ENCODE peak calls at places on chromosome 18, in nine cellular contexts. One of them, this sample, is unnamed.

GRCh38 chr18:22847392-22847791 is 85.7 kb upstream of the RBBP8 start:
- DNase-seq in HCT116: no peak
- DNase-seq in GM12878: no peak
- DNase-seq in IMR-90: peak; percentile 51
- DNase-seq in H1: no peak
- DNase-seq in DND-41: no peak
- DNase-seq in K562: no peak
- DNase-seq in endothelial cell of umbilical vein: no peak
- DNase-seq in GM23338: peak; percentile 3
- DNase-seq in this sample: no peak

GRCh38 chr18:44556296-44556695 is 124.4 kb upstream of the SETBP1 start:
- DNase-seq in HCT116: no peak
- DNase-seq in GM12878: no peak
- DNase-seq in IMR-90: no peak
- DNase-seq in H1: no peak
- DNase-seq in DND-41: no peak
- DNase-seq in K562: no peak
- DNase-seq in endothelial cell of umbilical vein: no peak
- DNase-seq in GM23338: no peak
- DNase-seq in this sample: no peak

GRCh38 chr18:73782405-73782804 is 365.2 kb downstream of the FBXO15 start:
- DNase-seq in HCT116: no peak
- DNase-seq in GM12878: no peak
- DNase-seq in IMR-90: no peak
- DNase-seq in H1: no peak
- DNase-seq in DND-41: no peak
- DNase-seq in K562: no peak
- DNase-seq in endothelial cell of umbilical vein: no peak
- DNase-seq in GM23338: no peak
- DNase-seq in this sample: no peak

GRCh38 chr18:30121397-30121796 is 921.1 kb downstream of the DSC3 start:
- DNase-seq in HCT116: no peak
- DNase-seq in GM12878: no peak
- DNase-seq in IMR-90: no peak
- DNase-seq in H1: no peak
- DNase-seq in DND-41: no peak
- DNase-seq in K562: no peak
- DNase-seq in endothelial cell of umbilical vein: no peak
- DNase-seq in GM23338: no peak
- DNase-seq in this sample: no peak

GRCh38 chr18:37264956-37265355 is 300.6 kb downstream of the CELF4 start:
- DNase-seq in HCT116: no peak
- DNase-seq in GM12878: no peak
- DNase-seq in IMR-90: no peak
- DNase-seq in H1: no peak
- DNase-seq in DND-41: no peak
- DNase-seq in K562: no peak
- DNase-seq in endothelial cell of umbilical vein: no peak
- DNase-seq in GM23338: no peak
- DNase-seq in this sample: no peak

GRCh38 chr18:22098563-22098989 is 70.8 kb upstream of the GATA6 start:
- DNase-seq in HCT116: no peak
- DNase-seq in GM12878: no peak
- DNase-seq in IMR-90: no peak
- DNase-seq in H1: no peak
- DNase-seq in DND-41: no peak
- DNase-seq in K562: no peak
- DNase-seq in endothelial cell of umbilical vein: no peak
- DNase-seq in GM23338: no peak
- DNase-seq in this sample: no peak

GRCh38 chr18:53509886-53510285 is 714.6 kb downstream of the MBD2 start:
- DNase-seq in HCT116: no peak
- DNase-seq in GM12878: no peak
- DNase-seq in IMR-90: no peak
- DNase-seq in H1: no peak
- DNase-seq in DND-41: no peak
- DNase-seq in K562: no peak
- DNase-seq in endothelial cell of umbilical vein: no peak
- DNase-seq in GM23338: no peak
- DNase-seq in this sample: no peak

GRCh38 chr18:23828426-23828825 is 139.2 kb downstream of the LAMA3 start:
- DNase-seq in HCT116: peak; percentile 67
- DNase-seq in GM12878: no peak
- DNase-seq in IMR-90: peak; percentile 68
- DNase-seq in H1: no peak
- DNase-seq in DND-41: peak; percentile 57
- DNase-seq in K562: peak; percentile 28
- DNase-seq in endothelial cell of umbilical vein: peak; percentile 80
- DNase-seq in GM23338: no peak
- DNase-seq in this sample: peak; percentile 62

GRCh38 chr18:8960740-8961657 is 141.5 kb upstream of the NDUFV2 start:
- DNase-seq in HCT116: no peak
- DNase-seq in GM12878: no peak
- DNase-seq in IMR-90: peak; percentile 86
- DNase-seq in H1: no peak
- DNase-seq in DND-41: no peak
- DNase-seq in K562: no peak
- DNase-seq in endothelial cell of umbilical vein: no peak
- DNase-seq in GM23338: no peak
- DNase-seq in this sample: no peak

GRCh38 chr18:42909095-42909494 is 206.4 kb downstream of the RIT2 start:
- DNase-seq in HCT116: no peak
- DNase-seq in GM12878: no peak
- DNase-seq in IMR-90: no peak
- DNase-seq in H1: no peak
- DNase-seq in DND-41: no peak
- DNase-seq in K562: no peak
- DNase-seq in endothelial cell of umbilical vein: no peak
- DNase-seq in GM23338: no peak
- DNase-seq in this sample: no peak

GRCh38 chr18:45657357-45658335 is 42.4 kb downstream of the SLC14A2 start:
- DNase-seq in HCT116: no peak
- DNase-seq in GM12878: no peak
- DNase-seq in IMR-90: peak; percentile 30
- DNase-seq in H1: no peak
- DNase-seq in DND-41: peak; percentile 37
- DNase-seq in K562: no peak
- DNase-seq in endothelial cell of umbilical vein: no peak
- DNase-seq in GM23338: no peak
- DNase-seq in this sample: no peak

GRCh38 chr18:8140841-8141501 is 468.3 kb upstream of the RAB12 start:
- DNase-seq in HCT116: no peak
- DNase-seq in GM12878: no peak
- DNase-seq in IMR-90: peak; percentile 82
- DNase-seq in H1: no peak
- DNase-seq in DND-41: no peak
- DNase-seq in K562: peak; percentile 36
- DNase-seq in endothelial cell of umbilical vein: no peak
- DNase-seq in GM23338: peak; percentile 4
- DNase-seq in this sample: no peak

GRCh38 chr18:63292844-63293683 is 26.5 kb downstream of the BCL2 start:
- DNase-seq in HCT116: no peak
- DNase-seq in GM12878: no peak
- DNase-seq in IMR-90: no peak
- DNase-seq in H1: no peak
- DNase-seq in DND-41: no peak
- DNase-seq in K562: no peak
- DNase-seq in endothelial cell of umbilical vein: no peak
- DNase-seq in GM23338: no peak
- DNase-seq in this sample: no peak

GRCh38 chr18:34158881-34159690 is 65.6 kb downstream of the NOL4 start:
- DNase-seq in HCT116: no peak
- DNase-seq in GM12878: no peak
- DNase-seq in IMR-90: peak; percentile 0
- DNase-seq in H1: peak; percentile 85
- DNase-seq in DND-41: no peak
- DNase-seq in K562: no peak
- DNase-seq in endothelial cell of umbilical vein: peak; percentile 24
- DNase-seq in GM23338: peak; percentile 96
- DNase-seq in this sample: peak; percentile 64

GRCh38 chr18:38427234-38427633 is 861.6 kb upstream of the CELF4 start:
- DNase-seq in HCT116: no peak
- DNase-seq in GM12878: no peak
- DNase-seq in IMR-90: no peak
- DNase-seq in H1: no peak
- DNase-seq in DND-41: peak; percentile 33
- DNase-seq in K562: no peak
- DNase-seq in endothelial cell of umbilical vein: no peak
- DNase-seq in GM23338: no peak
- DNase-seq in this sample: no peak

GRCh38 chr18:48740846-48741485 is 202.1 kb downstream of the CTIF start:
- DNase-seq in HCT116: no peak
- DNase-seq in GM12878: no peak
- DNase-seq in IMR-90: no peak
- DNase-seq in H1: no peak
- DNase-seq in DND-41: no peak
- DNase-seq in K562: no peak
- DNase-seq in endothelial cell of umbilical vein: no peak
- DNase-seq in GM23338: no peak
- DNase-seq in this sample: no peak

GRCh38 chr18:38115201-38115600 is 549.6 kb upstream of the CELF4 start:
- DNase-seq in HCT116: no peak
- DNase-seq in GM12878: no peak
- DNase-seq in IMR-90: no peak
- DNase-seq in H1: no peak
- DNase-seq in DND-41: peak; percentile 19
- DNase-seq in K562: no peak
- DNase-seq in endothelial cell of umbilical vein: no peak
- DNase-seq in GM23338: no peak
- DNase-seq in this sample: no peak

GRCh38 chr18:76801567-76802505 is 20.5 kb upstream of the ZNF236 start:
- DNase-seq in HCT116: no peak
- DNase-seq in GM12878: no peak
- DNase-seq in IMR-90: peak; percentile 35
- DNase-seq in H1: peak; percentile 88
- DNase-seq in DND-41: no peak
- DNase-seq in K562: peak; percentile 74
- DNase-seq in endothelial cell of umbilical vein: peak; percentile 62
- DNase-seq in GM23338: peak; percentile 81
- DNase-seq in this sample: peak; percentile 72

GRCh38 chr18:72830109-72830508 is 37.7 kb downstream of the NETO1 start:
- DNase-seq in HCT116: no peak
- DNase-seq in GM12878: no peak
- DNase-seq in IMR-90: no peak
- DNase-seq in H1: peak; percentile 76
- DNase-seq in DND-41: peak; percentile 78
- DNase-seq in K562: no peak
- DNase-seq in endothelial cell of umbilical vein: no peak
- DNase-seq in GM23338: peak; percentile 75
- DNase-seq in this sample: peak; percentile 46

GRCh38 chr18:77143196-77143595 is 10.6 kb upstream of the MBP start:
- DNase-seq in HCT116: no peak
- DNase-seq in GM12878: no peak
- DNase-seq in IMR-90: no peak
- DNase-seq in H1: no peak
- DNase-seq in DND-41: peak; percentile 39
- DNase-seq in K562: no peak
- DNase-seq in endothelial cell of umbilical vein: no peak
- DNase-seq in GM23338: no peak
- DNase-seq in this sample: no peak

GRCh38 chr18:58578835-58579560 is 49.9 kb downstream of the ALPK2 start:
- DNase-seq in HCT116: no peak
- DNase-seq in GM12878: no peak
- DNase-seq in IMR-90: peak; percentile 88
- DNase-seq in H1: no peak
- DNase-seq in DND-41: no peak
- DNase-seq in K562: no peak
- DNase-seq in endothelial cell of umbilical vein: no peak
- DNase-seq in GM23338: no peak
- DNase-seq in this sample: peak; percentile 50

GRCh38 chr18:27863780-27864430 is 313.0 kb downstream of the CDH2 start:
- DNase-seq in HCT116: no peak
- DNase-seq in GM12878: no peak
- DNase-seq in IMR-90: no peak
- DNase-seq in H1: no peak
- DNase-seq in DND-41: no peak
- DNase-seq in K562: no peak
- DNase-seq in endothelial cell of umbilical vein: no peak
- DNase-seq in GM23338: no peak
- DNase-seq in this sample: no peak

DNA sequence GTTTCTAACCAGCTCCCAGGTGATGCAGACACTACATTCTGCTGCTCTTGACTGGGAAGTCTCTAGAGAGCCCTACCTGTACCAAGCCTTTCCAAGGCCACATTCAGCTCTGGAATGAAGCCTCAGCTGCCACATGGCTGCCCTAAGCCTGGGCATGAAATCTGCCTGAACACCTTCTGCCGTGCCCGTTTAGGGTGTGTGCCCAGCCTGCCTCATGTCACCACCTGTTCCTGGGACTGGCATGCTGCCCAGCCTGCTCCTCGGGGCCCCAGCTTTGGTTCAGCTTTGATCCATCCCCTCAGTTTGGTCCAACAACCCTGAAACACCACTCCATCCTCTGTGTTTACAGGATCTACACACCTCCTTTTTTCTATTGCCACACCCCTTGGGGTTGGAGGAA is 210.9 kb downstream of the L3MBTL4 start:
- DNase-seq in HCT116: no peak
- DNase-seq in GM12878: no peak
- DNase-seq in IMR-90: no peak
- DNase-seq in H1: no peak
- DNase-seq in DND-41: no peak
- DNase-seq in K562: no peak
- DNase-seq in endothelial cell of umbilical vein: no peak
- DNase-seq in GM23338: no peak
- DNase-seq in this sample: no peak
- H2AFZ ChIP-seq in HCT116: no peak overlapping the region
- H2AFZ ChIP-seq in GM12878: no peak overlapping the region
- H2AFZ ChIP-seq in IMR-90: no peak overlapping the region
- H2AFZ ChIP-seq in H1: no peak overlapping the region
- H2AFZ ChIP-seq in DND-41: no peak overlapping the region
- H2AFZ ChIP-seq in K562: no peak overlapping the region
- H2AFZ ChIP-seq in endothelial cell of umbilical vein: no peak overlapping the region
- H2AFZ ChIP-seq in GM23338: no peak overlapping the region
- H2AFZ ChIP-seq in this sample: no peak overlapping the region

GRCh38 chr18:62196079-62196478 is 9.0 kb downstream of the RELCH start:
- DNase-seq in HCT116: no peak
- DNase-seq in GM12878: no peak
- DNase-seq in IMR-90: no peak
- DNase-seq in H1: peak; percentile 53
- DNase-seq in DND-41: no peak
- DNase-seq in K562: no peak
- DNase-seq in endothelial cell of umbilical vein: no peak
- DNase-seq in GM23338: peak; percentile 60
- DNase-seq in this sample: no peak
- TF ChIP-seq CTCF in HCT116: no peak
- TF ChIP-seq CTCF in GM12878: no peak
- TF ChIP-seq CTCF in IMR-90: no peak
- TF ChIP-seq CTCF in H1: peak; percentile 35
- TF ChIP-seq CTCF in DND-41: peak; percentile 20
- TF ChIP-seq CTCF in K562: peak; percentile 30
- TF ChIP-seq CTCF in endothelial cell of umbilical vein: no peak
- TF ChIP-seq CTCF in GM23338: peak; percentile 75
- TF ChIP-seq CTCF in this sample: no peak

GRCh38 chr18:2997429-2997828 is 15.5 kb downstream of the LPIN2 start:
- DNase-seq in HCT116: no peak
- DNase-seq in GM12878: no peak
- DNase-seq in IMR-90: no peak
- DNase-seq in H1: no peak
- DNase-seq in DND-41: no peak
- DNase-seq in K562: no peak
- DNase-seq in endothelial cell of umbilical vein: no peak
- DNase-seq in GM23338: no peak
- DNase-seq in this sample: no peak
- H2AFZ ChIP-seq in HCT116: no peak overlapping the region
- H2AFZ ChIP-seq in GM12878: no peak overlapping the region
- H2AFZ ChIP-seq in IMR-90: no peak overlapping the region
- H2AFZ ChIP-seq in H1: no peak overlapping the region
- H2AFZ ChIP-seq in DND-41: no peak overlapping the region
- H2AFZ ChIP-seq in K562: no peak overlapping the region
- H2AFZ ChIP-seq in endothelial cell of umbilical vein: no peak overlapping the region
- H2AFZ ChIP-seq in GM23338: no peak overlapping the region
- H2AFZ ChIP-seq in this sample: no peak overlapping the region

GRCh38 chr18:78905334-78905733 is 74.3 kb upstream of the SALL3 start:
- DNase-seq in HCT116: no peak
- DNase-seq in GM12878: no peak
- DNase-seq in IMR-90: no peak
- DNase-seq in H1: peak; percentile 38
- DNase-seq in DND-41: no peak
- DNase-seq in K562: no peak
- DNase-seq in endothelial cell of umbilical vein: no peak
- DNase-seq in GM23338: no peak
- DNase-seq in this sample: no peak
- TF ChIP-seq CTCF in HCT116: no peak
- TF ChIP-seq CTCF in GM12878: no peak
- TF ChIP-seq CTCF in IMR-90: no peak
- TF ChIP-seq CTCF in H1: no peak
- TF ChIP-seq CTCF in DND-41: no peak
- TF ChIP-seq CTCF in K562: no peak
- TF ChIP-seq CTCF in endothelial cell of umbilical vein: no peak
- TF ChIP-seq CTCF in GM23338: no peak
- TF ChIP-seq CTCF in this sample: no peak

This sample was measured in hepatocyte.